ENCODE peak calls at places on chromosomes 4 and X, in eight cellular contexts. Y, B, H, S, I, G, D and L are unnamed samples.

GRCh38 chr4:145840162-145840768 is 98.4 kb downstream of the ZNF827 start:
- DNase-seq in Y (no peak), B (peak; percentile 67), H (peak; percentile 18), S (no peak), I (no peak), G (no peak), D (no peak), L (no peak)

GRCh38 chrX:119417842-119418241 is 18.7 kb downstream of the SLC25A43 start:
- DNase-seq in Y (no peak), B (no peak), H (no peak), S (no peak), I (no peak), G (no peak), D (no peak), L (no peak)

GRCh38 chrX:121949041-121949760 is 901.8 kb downstream of the GLUD2 start:
- DNase-seq in Y (no peak), B (no peak), H (no peak), S (no peak), I (no peak), G (no peak), D (no peak), L (no peak)

GRCh38 chr4:11669156-11669555 is 240.5 kb upstream of the HS3ST1 start:
- DNase-seq in Y (no peak), B (no peak), H (no peak), S (no peak), I (no peak), G (no peak), D (no peak), L (no peak)

GRCh38 chr4:40576651-40577480 is 52.8 kb downstream of the RBM47 start:
- DNase-seq in Y (peak; percentile 72), B (peak; percentile 48), H (peak; percentile 85), S (peak; percentile 86), I (no peak), G (peak; percentile 25), D (peak; percentile 98), L (peak; percentile 87)

GRCh38 chr4:100340534-100341364 is 150.5 kb upstream of the DDIT4L start:
- DNase-seq in Y (no peak), B (no peak), H (no peak), S (no peak), I (no peak), G (no peak), D (no peak), L (no peak)

GRCh38 chr4:61853041-61853440 is 652.9 kb downstream of the ADGRL3 start:
- DNase-seq in Y (no peak), B (no peak), H (no peak), S (no peak), I (no peak), G (no peak), D (no peak), L (no peak)

GRCh38 chrX:66680451-66680850 is 41.6 kb upstream of the EDA2R start:
- DNase-seq in Y (no peak), B (no peak), H (no peak), S (no peak), I (no peak), G (no peak), D (no peak), L (no peak)

GRCh38 chr4:85740431-85740861 is 265.5 kb downstream of the ARHGAP24 start:
- DNase-seq in Y (no peak), B (no peak), H (no peak), S (no peak), I (no peak), G (no peak), D (no peak), L (no peak)

GRCh38 chr4:17511041-17511949 is 595 bp downstream of the QDPR start:
- DNase-seq in Y (peak; percentile 45), B (peak; percentile 53), H (peak; percentile 28), S (peak; percentile 31), I (peak; percentile 68), G (peak; percentile 57), D (peak; percentile 66), L (peak; percentile 74)

DNA sequence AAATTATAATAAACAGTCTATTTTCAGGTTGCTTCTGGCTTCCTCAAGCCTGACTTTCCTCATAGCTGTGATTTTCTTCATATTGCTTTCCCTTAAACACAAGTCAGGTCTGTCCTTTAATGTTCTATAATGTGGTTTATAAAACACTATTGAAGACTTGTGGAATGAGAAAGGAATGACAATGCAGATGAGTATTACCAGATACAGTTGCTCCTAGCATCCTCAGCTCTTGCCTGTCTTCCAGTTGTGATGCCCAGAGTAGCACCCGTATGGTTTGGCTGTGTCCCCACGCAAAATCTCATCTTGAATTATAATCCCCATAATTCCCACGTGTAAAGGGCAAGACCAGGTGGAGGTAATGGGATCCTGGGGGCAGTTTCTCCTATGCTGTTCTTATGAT is 265.7 kb upstream of the BOD1L1 start:
- DNase-seq in Y (no peak), B (no peak), H (no peak), S (no peak), I (no peak), G (no peak), D (no peak), L (no peak)
- H3K27ac ChIP-seq in Y (no peak overlapping the region), B (no peak overlapping the region), H (peak overlapping the region; percentile 99), S (no peak overlapping the region), I (no peak overlapping the region), G (no peak overlapping the region), D (no peak overlapping the region), L (no peak overlapping the region)

DNA sequence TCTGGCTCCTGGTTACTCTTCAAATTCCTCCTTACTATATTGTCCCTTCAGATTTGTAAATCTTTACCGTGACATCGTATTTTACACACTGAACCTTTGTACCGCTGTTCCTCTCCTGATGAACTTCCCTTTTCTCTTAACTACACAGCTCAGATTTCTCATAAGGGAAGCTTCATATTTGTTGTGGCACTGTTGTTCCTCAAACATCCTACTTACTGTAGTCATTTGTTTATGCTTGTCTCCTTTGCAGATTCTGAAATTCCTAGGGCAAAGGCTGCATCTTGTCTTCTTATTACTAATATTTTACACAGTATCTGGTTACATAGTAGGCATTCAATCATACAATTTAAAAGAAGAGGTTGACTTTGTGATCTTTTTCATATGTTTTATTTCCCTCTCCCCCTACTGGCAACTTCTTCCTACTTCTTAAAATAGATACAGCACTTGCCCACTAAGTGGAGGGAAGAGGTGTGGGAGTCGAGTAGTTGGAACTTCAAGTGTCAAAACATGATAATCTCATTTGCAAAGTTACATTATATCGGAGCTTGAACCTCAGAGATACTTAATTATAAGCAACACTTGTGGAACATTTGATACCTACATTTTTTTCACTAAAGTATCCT is 50.0 kb downstream of the TET2 start:
- DNase-seq in Y (no peak), B (no peak), H (peak; percentile 1), S (no peak), I (no peak), G (no peak), D (no peak), L (no peak)
- TF ChIP-seq POLR2A in Y (no peak), B (no peak), H (no peak), S (no peak), I (no peak), G (no peak), D (no peak), L (no peak)

GRCh38 chr4:152033621-152034020 is 272.8 kb upstream of the GATB start:
- DNase-seq in Y (no peak), B (no peak), H (no peak), S (no peak), I (no peak), G (no peak), D (no peak), L (no peak)

GRCh38 chr4:152039085-152039484 is 278.3 kb upstream of the GATB start:
- DNase-seq in Y (peak; percentile 27), B (no peak), H (no peak), S (no peak), I (no peak), G (no peak), D (no peak), L (no peak)

GRCh38 chr4:152038238-152038637 is 277.4 kb upstream of the GATB start:
- DNase-seq in Y (no peak), B (no peak), H (no peak), S (no peak), I (no peak), G (no peak), D (no peak), L (no peak)

GRCh38 chr4:152037435-152037834 is 276.6 kb upstream of the GATB start:
- DNase-seq in Y (no peak), B (no peak), H (no peak), S (no peak), I (no peak), G (no peak), D (no peak), L (no peak)

GRCh38 chr4:152036626-152037025 is 275.8 kb upstream of the GATB start:
- DNase-seq in Y (no peak), B (no peak), H (no peak), S (no peak), I (no peak), G (no peak), D (no peak), L (no peak)
- H3K27ac ChIP-seq in Y (no peak overlapping the region), B (no peak overlapping the region), H (no peak overlapping the region), S (no peak overlapping the region), I (no peak overlapping the region), G (no peak overlapping the region), D (no peak overlapping the region), L (no peak overlapping the region)

GRCh38 chrX:101385795-101386541 is at the start of gene BTK:
- DNase-seq in Y (no peak), B (no peak), H (no peak), S (no peak), I (no peak), G (no peak), D (peak; percentile 46), L (peak; percentile 63)
- TF ChIP-seq POLR2A in Y (no peak), B (no peak), H (no peak), S (no peak), I (no peak), G (no peak), D (peak; percentile 35), L (no peak)

GRCh38 chrX:19760841-19761512 is 126.4 kb downstream of the SH3KBP1 start:
- DNase-seq in Y (no peak), B (no peak), H (no peak), S (no peak), I (no peak), G (no peak), D (no peak), L (no peak)

GRCh38 chrX:19761554-19762295 is 125.7 kb downstream of the SH3KBP1 start:
- DNase-seq in Y (no peak), B (no peak), H (no peak), S (no peak), I (no peak), G (no peak), D (no peak), L (no peak)

GRCh38 chrX:19756577-19757131 is 130.7 kb downstream of the SH3KBP1 start:
- DNase-seq in Y (no peak), B (no peak), H (no peak), S (no peak), I (no peak), G (no peak), D (no peak), L (no peak)

GRCh38 chrX:19758536-19758935 is 128.9 kb downstream of the SH3KBP1 start:
- DNase-seq in Y (no peak), B (no peak), H (no peak), S (no peak), I (no peak), G (no peak), D (no peak), L (no peak)

GRCh38 chrX:19760345-19760744 is 127.1 kb downstream of the SH3KBP1 start:
- DNase-seq in Y (no peak), B (peak; percentile 1), H (no peak), S (no peak), I (no peak), G (no peak), D (no peak), L (no peak)
- H3K27ac ChIP-seq in Y (no peak overlapping the region), B (no peak overlapping the region), H (no peak overlapping the region), S (no peak overlapping the region), I (no peak overlapping the region), G (no peak overlapping the region), D (no peak overlapping the region), L (no peak overlapping the region)